ENCODE peak calls at places on chromosomes 3 and 15, in five cellular contexts. Y is mucosa of gallbladder; C is A549; X is stimulated activated CD8-positive, alpha-beta memory T cell treated with anti-CD3 and anti-CD28 coated beads, Interleukin-4, amount 100 ng/mL, for 1 hour; F is cardiac fibroblast. G is an unnamed sample.

GRCh38 chr15:83734487-83734886 is 80.6 kb downstream of the ADAMTSL3 start:
- DNase-seq in X (no peak), F (peak), C (no peak), Y (no peak), G (no peak)

GRCh38 chr3:132549890-132550578 is 47.0 kb upstream of the ACKR4 start:
- DNase-seq in F (peak), X (no peak), Y (no peak), C (no peak), G (peak)

GRCh38 chr3:189563841-189564563 is 67.2 kb upstream of the TP63 start:
- DNase-seq in F (peak), Y (no peak), C (no peak), X (no peak), G (peak)

GRCh38 chr3:9826815-9827574 is 16.8 kb downstream of the RPUSD3 start:
- DNase-seq in C (peak), F (peak), Y (no peak), X (no peak), G (peak)

GRCh38 chr15:31461911-31462480 is 135.4 kb downstream of the KLF13 start:
- DNase-seq in X (no peak), F (no peak), C (no peak), Y (no peak), G (no peak)

GRCh38 chr15:72782993-72783562 is 480 bp downstream of the ADPGK start:
- DNase-seq in C (no peak), X (no peak), F (peak), Y (peak), G (peak)

GRCh38 chr3:74041068-74041675 is 416.4 kb upstream of the PDZRN3 start:
- DNase-seq in Y (no peak), F (no peak), C (no peak), X (no peak), G (no peak)

GRCh38 chr15:74343127-74343796 is 24.2 kb downstream of the CYP11A1 start:
- DNase-seq in F (no peak), C (no peak), Y (no peak), X (no peak), G (no peak)

GRCh38 chr15:86650084-86650483 is 570.4 kb downstream of the AGBL1 start:
- DNase-seq in F (no peak), C (peak), X (no peak), Y (no peak), G (no peak)

GRCh38 chr15:69881760-69882159 is 216.0 kb downstream of the TLE3 start:
- DNase-seq in X (no peak), Y (no peak), C (no peak), F (no peak), G (no peak)

GRCh38 chr3:159131376-159131775 is 329.5 kb downstream of the MFSD1 start:
- DNase-seq in C (no peak), Y (no peak), F (no peak), X (no peak), G (peak)

GRCh38 chr3:50050361-50050760 is 38.4 kb upstream of the RBM5 start:
- DNase-seq in C (no peak), X (no peak), Y (no peak), F (peak), G (no peak)

GRCh38 chr3:141070727-141071357 is 19.7 kb downstream of the SPSB4 start:
- DNase-seq in F (no peak), C (no peak), X (no peak), Y (no peak), G (no peak)

GRCh38 chr15:65980824-65981456 is 111.6 kb downstream of the RAB11A start:
- DNase-seq in F (peak), C (peak), X (no peak), Y (peak), G (peak)

GRCh38 chr15:43352693-43353382 is 18.0 kb downstream of the ZSCAN29 start:
- DNase-seq in Y (no peak), F (no peak), C (no peak), X (no peak), G (no peak)

GRCh38 chr15:68666812-68667450 is 88.1 kb downstream of the CORO2B start:
- DNase-seq in C (no peak), X (no peak), F (no peak), Y (no peak), G (no peak)

GRCh38 chr3:38577089-38578080 is 72.1 kb downstream of the SCN5A start:
- DNase-seq in X (no peak), Y (peak), C (no peak), F (no peak), G (no peak)

GRCh38 chr3:141287326-141287725 is 55.7 kb downstream of the PXYLP1 start:
- DNase-seq in X (no peak), F (no peak), Y (no peak), C (no peak), G (no peak)

GRCh38 chr3:102059145-102059943 is 210.0 kb downstream of the NFKBIZ start:
- DNase-seq in C (no peak), F (no peak), X (no peak), Y (no peak), G (no peak)

GRCh38 chr3:30642715-30643361 is 36.4 kb downstream of the TGFBR2 start:
- DNase-seq in F (no peak), C (no peak), X (no peak), Y (no peak), G (no peak)

GRCh38 chr3:182925330-182925943 is 54.9 kb downstream of the DCUN1D1 start:
- DNase-seq in X (no peak), Y (no peak), C (no peak), F (peak), G (peak)

GRCh38 chr15:74396445-74397238 is 29.2 kb upstream of the CYP11A1 start:
- DNase-seq in Y (no peak), F (no peak), C (peak), X (no peak), G (peak)

GRCh38 chr3:45938043-45938435 is 5.2 kb upstream of the CXCR6 start:
- DNase-seq in F (no peak), X (no peak), C (no peak), Y (no peak), G (no peak)

GRCh38 chr3:179116816-179117215 is 31.3 kb upstream of the PIK3CA start:
- DNase-seq in C (no peak), X (no peak), F (no peak), Y (no peak), G (no peak)

GRCh38 chr3:61111764-61112163 is 139.5 kb downstream of the FHIT start:
- DNase-seq in X (no peak), Y (no peak), C (no peak), F (no peak), G (no peak)

GRCh38 chr3:29919551-29919950 is 638.7 kb downstream of the RBMS3 start:
- DNase-seq in F (no peak), X (no peak), C (no peak), Y (no peak), G (no peak)

GRCh38 chr3:10721101-10721500 is 94.9 kb upstream of the SLC6A11 start:
- DNase-seq in X (no peak), C (no peak), F (no peak), Y (no peak), G (no peak)

GRCh38 chr3:169811606-169812123 is 1.0 kb upstream of the LRRIQ4 start:
- DNase-seq in X (no peak), C (no peak), F (peak), Y (no peak), G (peak)

GRCh38 chr3:15427981-15428380 is 583 bp downstream of the EAF1 start:
- DNase-seq in C (no peak), F (peak), Y (no peak), X (no peak), G (no peak)

GRCh38 chr3:57011022-57011421 is 49.4 kb upstream of the SPATA12 start:
- DNase-seq in C (no peak), F (peak), X (no peak), Y (no peak), G (no peak)

GRCh38 chr3:42122261-42123011 is 31.3 kb downstream of the TRAK1 start:
- DNase-seq in F (no peak), C (no peak), Y (no peak), X (no peak), G (no peak)

GRCh38 chr3:14818804-14819500 is at the start of gene FGD5:
- DNase-seq in Y (no peak), X (no peak), C (no peak), F (no peak), G (no peak)

GRCh38 chr3:51280171-51280570 is 104.9 kb upstream of the MANF start:
- DNase-seq in C (no peak), Y (no peak), X (no peak), F (no peak), G (no peak)

GRCh38 chr15:89428246-89428645 is 68.1 kb downstream of the RHCG start:
- DNase-seq in C (no peak), F (no peak), Y (no peak), X (no peak), G (no peak)

GRCh38 chr3:184149123-184149522 is 6.1 kb upstream of the DVL3 start:
- DNase-seq in X (no peak), Y (no peak), F (no peak), C (no peak), G (no peak)

GRCh38 chr3:48927928-48928327 is 9.3 kb downstream of the ARIH2 start:
- DNase-seq in Y (no peak), X (no peak), F (no peak), C (no peak), G (peak)